ENCODE peak calls at places on chromosomes 4 and X, in six cellular contexts. Q is NCI-H510A; D is NCI-H1105 treated with DMSO at 0.1 percent for 48 hours; O is T-helper 9 cell; K is cardiac fibroblast; Z is CD4-positive, alpha-beta T cell. P is an unnamed sample.

GRCh38 chrX:21374994-21375794 is 976 bp downstream of the CNKSR2 start:
- DNase-seq in Z (no peak), Q (no peak), D (peak), K (no peak), O (no peak), P (no peak)

GRCh38 chr4:142660728-142661127 is 185.4 kb downstream of the INPP4B start:
- DNase-seq in Q (no peak), O (no peak), K (no peak), Z (no peak), D (no peak), P (no peak)

GRCh38 chr4:81040175-81040659 is 9.7 kb downstream of the BMP3 start:
- DNase-seq in Q (no peak), D (peak), K (peak), O (no peak), Z (no peak), P (peak)

GRCh38 chr4:94410678-94411206 is 41.0 kb upstream of the PDLIM5 start:
- DNase-seq in Q (peak), D (no peak), O (no peak), K (peak), Z (no peak), P (no peak)

GRCh38 chrX:118346258-118347094 is 570 bp downstream of the WDR44 start:
- DNase-seq in D (peak), Z (peak), O (peak), K (peak), Q (peak), P (no peak)

GRCh38 chrX:87403551-87403950 is 114.1 kb upstream of the KLHL4 start:
- DNase-seq in D (no peak), Q (no peak), Z (no peak), O (no peak), K (no peak), P (no peak)

GRCh38 chr4:104868942-104869341 is 277.7 kb upstream of the TET2 start:
- DNase-seq in Q (no peak), K (no peak), Z (no peak), O (no peak), D (no peak), P (no peak)

GRCh38 chr4:37892641-37893040 is 1.8 kb downstream of the TBC1D1 start:
- DNase-seq in D (no peak), Q (no peak), Z (peak), K (no peak), O (peak), P (no peak)

GRCh38 chr4:81592698-81593097 is 121.0 kb upstream of the RASGEF1B start:
- DNase-seq in K (no peak), O (no peak), D (no peak), Z (no peak), Q (no peak), P (no peak)

GRCh38 chrX:15146515-15146914 is 123.4 kb downstream of the ASB9 start:
- DNase-seq in O (no peak), D (no peak), Q (no peak), Z (no peak), K (peak), P (no peak)

GRCh38 chr4:38957947-38958346 is 74.3 kb downstream of the TMEM156 start:
- DNase-seq in D (no peak), O (no peak), K (no peak), Z (no peak), Q (no peak), P (no peak)

GRCh38 chrX:123736333-123736921 is 3.6 kb upstream of the THOC2 start:
- DNase-seq in Z (no peak), O (no peak), K (no peak), Q (no peak), D (no peak), P (no peak)

GRCh38 chr4:89640620-89641366 is 196.2 kb downstream of the SNCA start:
- DNase-seq in D (no peak), Q (no peak), Z (no peak), O (no peak), K (peak), P (no peak)

GRCh38 chr4:3311489-3312171 is 18.8 kb downstream of the RGS12 start:
- DNase-seq in Q (no peak), K (no peak), Z (no peak), O (no peak), D (no peak), P (no peak)

GRCh38 chr4:101229116-101229515 is 118.2 kb downstream of the PPP3CA start:
- DNase-seq in K (peak), O (no peak), Z (no peak), D (no peak), Q (no peak), P (no peak)

GRCh38 chr4:128286474-128287158 is 997 bp downstream of the PGRMC2 start:
- DNase-seq in Q (peak), Z (peak), O (no peak), D (peak), K (peak), P (peak)

GRCh38 chr4:146275370-146275769 is 61.0 kb downstream of the REELD1 start:
- DNase-seq in O (no peak), K (no peak), D (no peak), Z (no peak), Q (no peak), P (no peak)

GRCh38 chrX:120755066-120755846 is 120.4 kb downstream of the CT47B1 start:
- DNase-seq in Z (peak), O (no peak), K (no peak), Q (peak), D (no peak), P (peak)

GRCh38 chr4:7687796-7688195 is 251.9 kb downstream of the AFAP1 start:
- DNase-seq in O (no peak), Z (no peak), D (no peak), Q (peak), K (no peak), P (no peak)

GRCh38 chr4:150242820-150243458 is 164.7 kb downstream of the DCLK2 start:
- DNase-seq in O (no peak), Q (no peak), Z (no peak), D (peak), K (peak), P (no peak)

GRCh38 chrX:38880460-38880859 is 79.2 kb downstream of the MID1IP1 start:
- DNase-seq in Z (no peak), O (no peak), D (no peak), K (peak), Q (peak), P (no peak)

GRCh38 chr4:185773419-185773818 is 38.6 kb downstream of the SORBS2 start:
- DNase-seq in Q (no peak), K (no peak), O (no peak), D (no peak), Z (no peak), P (no peak)

GRCh38 chrX:130636277-130636676 is 234.5 kb downstream of the RBMX2 start:
- DNase-seq in Z (no peak), K (peak), O (no peak), D (no peak), Q (no peak), P (no peak)

GRCh38 chrX:23838953-23839352 is 56.0 kb downstream of the SAT1 start:
- DNase-seq in D (no peak), Q (no peak), O (no peak), Z (no peak), K (no peak), P (no peak)

GRCh38 chr4:148445071-148445902 is 3.1 kb upstream of the NR3C2 start:
- DNase-seq in Q (peak), D (no peak), O (peak), Z (peak), K (peak), P (no peak)

GRCh38 chr4:70704333-70705145 is 16.2 kb downstream of the UTP3 start:
- DNase-seq in Q (peak), O (peak), D (peak), Z (peak), K (peak), P (peak)

GRCh38 chr4:139922625-139923024 is 231.4 kb downstream of the MAML3 start:
- DNase-seq in K (peak), Q (no peak), O (no peak), D (peak), Z (no peak), P (peak)

GRCh38 chrX:40068048-40068447 is 29.7 kb downstream of the BCOR start:
- DNase-seq in Q (no peak), Z (no peak), D (peak), K (peak), O (no peak), P (no peak)

GRCh38 chr4:172649143-172649542 is 519.5 kb upstream of the GALNT7 start:
- DNase-seq in O (no peak), K (no peak), Z (no peak), Q (no peak), D (no peak), P (no peak)

GRCh38 chrX:1492421-1493012 is 39.8 kb upstream of the ASMTL start:
- DNase-seq in O (no peak), Z (no peak), K (no peak), Q (no peak), D (no peak), P (no peak)

GRCh38 chr4:37095925-37096324 is 148.6 kb upstream of the NWD2 start:
- DNase-seq in Q (no peak), Z (no peak), O (no peak), D (no peak), K (no peak), P (no peak)